ENCODE peak calls at places on chromosomes 11 and 22, in six cellular contexts. F is NT2/D1; G is right atrium auricular region; I is CD8-positive, alpha-beta memory T cell; Z is mammary epithelial cell; J is CD8-positive, alpha-beta T cell. L is an unnamed sample. For H3K9me3 and H3K4me1, the result is how much of the 10 kb centered on the place peaks cover.

GRCh38 chr11:117197516-117198456 is 1.4 kb upstream of the TAGLN start:
- DNase-seq in F (peak), Z (no peak), I (no peak), G (no peak), J (no peak), L (peak)

GRCh38 chr22:33409134-33409533 is 351.0 kb upstream of the SYN3 start:
- DNase-seq in F (peak), G (no peak), Z (no peak), I (no peak), J (no peak), L (no peak)

GRCh38 chr22:35435201-35435712 is 35.3 kb downstream of the MCM5 start:
- DNase-seq in Z (no peak), F (no peak), G (no peak), J (no peak), I (no peak), L (no peak)

GRCh38 chr11:5234390-5234834 is at the start of gene HBD:
- DNase-seq in I (no peak), J (no peak), G (no peak), Z (peak), F (no peak), L (no peak)

GRCh38 chr11:105588001-105588400 is 21.9 kb upstream of the GRIA4 start:
- DNase-seq in J (no peak), F (no peak), Z (peak), G (no peak), I (no peak), L (no peak)

GRCh38 chr11:63888170-63889086 is 28.5 kb downstream of the RCOR2 start:
- DNase-seq in J (peak), I (peak), G (peak), Z (peak), F (no peak), L (no peak)

GRCh38 chr22:32862936-32863661 is 61.6 kb downstream of the TIMP3 start:
- DNase-seq in F (no peak), I (no peak), Z (no peak), J (no peak), G (no peak), L (no peak)

GRCh38 chr11:118917488-118918127 is 8.1 kb downstream of the BCL9L start:
- DNase-seq in F (no peak), G (peak), Z (peak), I (peak), J (peak), L (no peak)

GRCh38 chr22:30216710-30217109 is 29.8 kb downstream of the LIF start:
- DNase-seq in J (no peak), F (no peak), G (no peak), Z (no peak), I (no peak), L (no peak)

GRCh38 chr22:37740455-37741311 is 43.8 kb downstream of the TRIOBP start:
- DNase-seq in J (peak), F (no peak), I (no peak), G (no peak), Z (peak), L (no peak)

GRCh38 chr22:26994801-26995200 is 337.4 kb downstream of the MIAT start:
- DNase-seq in F (no peak), G (no peak), J (no peak), I (no peak), Z (no peak), L (no peak)

GRCh38 chr11:94910779-94911178 is 62.6 kb downstream of the CWC15 start:
- DNase-seq in Z (no peak), F (no peak), G (no peak), I (no peak), J (no peak), L (no peak)

GRCh38 chr22:46045459-46046298 is 68.7 kb upstream of the WNT7B start:
- DNase-seq in I (no peak), G (no peak), Z (no peak), F (no peak), J (no peak), L (no peak)

GRCh38 chr11:118792642-118793124 is 1.7 kb upstream of the DDX6 start:
- DNase-seq in J (peak), F (peak), I (peak), G (peak), Z (peak), L (peak)

GRCh38 chr22:21943571-21944448 is 8.8 kb downstream of the PPM1F start:
- DNase-seq in J (no peak), Z (no peak), F (no peak), I (no peak), G (no peak), L (no peak)

GRCh38 chr11:100923555-100923954 is 206.1 kb downstream of the PGR start:
- DNase-seq in Z (no peak), J (no peak), F (no peak), I (no peak), G (no peak), L (no peak)

GRCh38 chr11:3357994-3358676 is 20.8 kb downstream of the ZNF195 start:
- DNase-seq in Z (no peak), F (no peak), I (no peak), J (no peak), G (no peak), L (no peak)
- H3K9me3 ChIP-seq in Z (half or more), F (half or more), I (half or more), J (half or more), G (half or more), L (under half)

GRCh38 chr22:20135846-20136602 is 4.4 kb downstream of the ZDHHC8 start:
- DNase-seq in J (no peak), G (no peak), F (no peak), I (no peak), Z (no peak), L (no peak)
- H3K4me1 ChIP-seq in J (under half), G (half or more), F (under half), I (under half), Z (under half), L (under half)

GRCh38 chr11:92061648-92062047 is 163.0 kb upstream of the FAT3 start:
- DNase-seq in I (no peak), J (no peak), Z (no peak), F (no peak), G (no peak), L (no peak)
- H3K9me3 ChIP-seq in I (under half), J (under half), Z (under half), F (under half), G (under half), L (under half)

GRCh38 chr11:72716788-72717435 is 35.3 kb downstream of the ARAP1 start:
- DNase-seq in Z (no peak), F (no peak), J (no peak), I (no peak), G (no peak), L (no peak)

GRCh38 chr11:72718101-72718501 is 34.1 kb downstream of the ARAP1 start:
- DNase-seq in J (no peak), Z (no peak), F (no peak), I (no peak), G (no peak), L (no peak)

GRCh38 chr11:72719144-72719543 is 33.1 kb downstream of the ARAP1 start:
- DNase-seq in F (no peak), J (no peak), I (no peak), Z (no peak), G (no peak), L (no peak)

GRCh38 chr11:72719551-72719950 is 32.7 kb downstream of the ARAP1 start:
- DNase-seq in J (no peak), G (no peak), Z (no peak), I (no peak), F (no peak), L (no peak)

DNA sequence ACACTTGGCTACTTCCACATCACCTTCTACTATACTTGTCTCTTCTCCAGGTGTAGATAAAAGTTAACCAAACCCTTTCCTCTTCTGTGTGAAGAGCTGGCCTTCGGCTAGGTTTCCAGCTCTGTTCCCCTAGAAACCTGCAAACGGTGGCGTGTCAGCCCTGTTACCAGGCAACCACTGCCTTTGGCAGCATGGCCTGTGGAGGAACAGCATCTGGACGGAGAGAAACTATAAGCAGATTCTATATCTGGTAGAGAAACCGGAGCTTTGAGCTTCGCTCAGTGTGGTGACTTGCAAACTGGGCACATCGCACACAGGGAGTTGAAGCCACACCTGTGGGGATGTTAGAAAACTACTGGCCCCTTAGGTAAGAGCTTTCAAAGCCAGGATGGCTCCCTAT is 35.9 kb downstream of the ARAP1 start:
- DNase-seq in I (no peak), G (no peak), F (no peak), Z (no peak), J (no peak), L (no peak)
- H3K4me1 ChIP-seq in I (under half), G (half or more), F (under half), Z (under half), J (half or more), L (under half)

GRCh38 chr11:97428247-97428646 is 1038.4 kb downstream of the JRKL start:
- DNase-seq in F (no peak), Z (no peak), G (no peak), J (no peak), I (no peak), L (no peak)
- H3K9me3 ChIP-seq in F (under half), Z (under half), G (under half), J (under half), I (under half), L (under half)

GRCh38 chr11:59812220-59812619 is 1.6 kb upstream of the MRPL16 start:
- DNase-seq in F (no peak), J (no peak), Z (no peak), I (no peak), G (no peak), L (no peak)
- H3K4me1 ChIP-seq in F (under half), J (under half), Z (under half), I (under half), G (under half), L (under half)

GRCh38 chr22:47259049-47259448 is 496.6 kb downstream of the TBC1D22A start:
- DNase-seq in I (no peak), J (no peak), G (no peak), Z (no peak), F (no peak), L (no peak)
- H3K9me3 ChIP-seq in I (under half), J (under half), G (under half), Z (under half), F (under half), L (under half)

GRCh38 chr22:40423246-40423753 is 52.9 kb downstream of the SGSM3 start:
- DNase-seq in F (no peak), G (no peak), Z (no peak), I (no peak), J (no peak), L (no peak)

GRCh38 chr22:40420341-40421081 is 50.1 kb downstream of the SGSM3 start:
- DNase-seq in J (no peak), Z (no peak), F (no peak), I (no peak), G (no peak), L (no peak)

GRCh38 chr22:40422558-40423245 is 52.3 kb downstream of the SGSM3 start:
- DNase-seq in I (no peak), F (no peak), G (no peak), Z (no peak), J (no peak), L (no peak)

GRCh38 chr22:40421082-40421350 is 50.6 kb downstream of the SGSM3 start:
- DNase-seq in G (no peak), Z (no peak), J (no peak), F (no peak), I (no peak), L (no peak)

GRCh38 chr22:40421941-40422340 is 51.5 kb downstream of the SGSM3 start:
- DNase-seq in I (no peak), Z (no peak), G (no peak), J (no peak), F (no peak), L (no peak)
- H3K4me1 ChIP-seq in I (under half), Z (under half), G (under half), J (under half), F (under half), L (under half)

DNA sequence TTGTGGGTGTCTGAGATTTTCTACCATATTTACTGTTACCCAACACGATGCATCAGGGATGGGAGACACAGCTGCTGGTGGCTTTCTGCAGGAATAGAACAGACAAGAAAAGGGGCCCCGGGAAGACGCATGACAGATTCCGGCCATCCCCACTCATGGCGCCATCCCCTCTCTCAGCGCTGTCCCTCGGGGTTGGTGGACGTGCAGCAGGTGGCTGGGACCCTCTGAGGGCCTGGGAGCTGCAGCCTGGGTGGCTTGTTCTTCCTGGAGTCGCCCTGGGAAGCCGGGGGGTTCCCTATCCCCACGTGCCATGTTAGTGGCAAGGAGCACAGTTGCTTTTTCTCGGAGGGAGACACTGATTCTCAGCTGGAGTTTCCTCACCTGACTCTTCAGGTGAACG is 1123.3 kb downstream of the BRD1 start:
- DNase-seq in Z (no peak), J (no peak), G (no peak), F (no peak), I (no peak), L (no peak)
- H3K9me3 ChIP-seq in Z (half or more), J (under half), G (under half), F (under half), I (under half), L (under half)

DNA sequence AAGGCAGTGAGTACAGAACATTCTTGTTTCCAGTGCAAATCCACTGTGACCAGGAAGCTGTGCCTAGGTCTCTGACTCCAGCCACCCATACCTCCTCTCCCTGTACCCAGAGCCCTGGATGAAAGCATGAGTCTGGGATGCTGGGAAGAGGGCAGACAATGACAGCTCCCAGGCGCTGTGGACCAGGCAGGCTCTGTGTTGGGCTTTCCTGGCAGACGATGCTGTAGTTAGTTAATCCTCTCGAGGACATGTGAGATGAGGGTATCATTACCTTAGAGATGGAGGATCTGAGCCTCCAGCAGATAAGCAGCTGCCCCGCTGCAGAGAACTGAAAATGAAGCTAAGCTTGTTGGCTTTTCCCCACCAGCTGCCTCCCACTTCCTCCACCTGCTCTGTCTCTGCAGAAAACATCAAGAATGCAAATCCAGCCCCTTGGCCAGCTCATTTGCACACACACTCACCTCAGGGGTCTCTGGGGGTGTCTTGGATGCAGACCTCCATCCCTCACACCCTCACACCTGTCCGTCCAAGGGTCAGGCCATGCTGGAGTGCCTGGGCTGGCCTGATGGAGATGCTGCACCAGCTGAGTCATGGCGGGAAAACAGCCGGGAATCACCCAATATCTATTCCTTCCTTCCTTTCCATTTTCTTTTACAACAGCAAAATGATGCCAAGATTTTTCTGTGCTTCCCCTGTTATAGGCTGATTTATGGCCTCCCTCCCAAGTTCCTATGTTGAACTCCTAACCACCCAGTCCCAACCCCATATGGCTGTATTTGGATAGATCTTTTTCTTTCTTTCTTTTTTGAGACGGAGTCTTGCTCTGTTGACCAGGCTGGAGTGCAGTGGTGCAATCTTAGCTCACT is 94.9 kb upstream of the SEPTIN5 start:
- DNase-seq in J (no peak), Z (no peak), F (no peak), I (no peak), G (no peak), L (no peak)
- H3K4me1 ChIP-seq in J (under half), Z (under half), F (under half), I (under half), G (under half), L (under half)